ENCODE peak calls at places on chromosomes 4 and X, in five cellular contexts. One of them, this sample, is unnamed.

GRCh38 chrX:1274786-1275185 is 6.2 kb downstream of the CSF2RA start:
- DNase-seq in lower leg skin: no peak
- DNase-seq in fibroblast of lung: no peak
- DNase-seq in stimulated activated effector memory CD8-positive, alpha-beta T cell treated with anti-CD3 and anti-CD28 coated beads, Interleukin-12 subunit alpha, Interleukin-12 subunit beta, amount 100 ng/mL, for 72 hours: no peak
- DNase-seq in activated CD4-positive, alpha-beta T cell treated with anti-CD3 and anti-CD28 coated beads for 36 hours: no peak
- DNase-seq in this sample: no peak

GRCh38 chrX:40912576-40912975 is 172.7 kb upstream of the USP9X start:
- DNase-seq in fibroblast of lung: no peak
- DNase-seq in activated CD4-positive, alpha-beta T cell treated with anti-CD3 and anti-CD28 coated beads for 36 hours: no peak
- DNase-seq in lower leg skin: no peak
- DNase-seq in stimulated activated effector memory CD8-positive, alpha-beta T cell treated with anti-CD3 and anti-CD28 coated beads, Interleukin-12 subunit alpha, Interleukin-12 subunit beta, amount 100 ng/mL, for 72 hours: no peak
- DNase-seq in this sample: no peak

GRCh38 chr4:18593297-18594002 is 571.9 kb upstream of the LCORL start:
- DNase-seq in stimulated activated effector memory CD8-positive, alpha-beta T cell treated with anti-CD3 and anti-CD28 coated beads, Interleukin-12 subunit alpha, Interleukin-12 subunit beta, amount 100 ng/mL, for 72 hours: peak; percentile 55
- DNase-seq in lower leg skin: no peak
- DNase-seq in activated CD4-positive, alpha-beta T cell treated with anti-CD3 and anti-CD28 coated beads for 36 hours: peak; percentile 55
- DNase-seq in fibroblast of lung: peak; percentile 81
- DNase-seq in this sample: peak; percentile 61

GRCh38 chrX:103565752-103566151 is 19.6 kb upstream of the TCEAL4 start:
- DNase-seq in stimulated activated effector memory CD8-positive, alpha-beta T cell treated with anti-CD3 and anti-CD28 coated beads, Interleukin-12 subunit alpha, Interleukin-12 subunit beta, amount 100 ng/mL, for 72 hours: no peak
- DNase-seq in fibroblast of lung: peak; percentile 54
- DNase-seq in lower leg skin: no peak
- DNase-seq in activated CD4-positive, alpha-beta T cell treated with anti-CD3 and anti-CD28 coated beads for 36 hours: no peak
- DNase-seq in this sample: no peak

GRCh38 chr4:156391297-156391653 is 437.6 kb upstream of the CTSO start:
- DNase-seq in fibroblast of lung: no peak
- DNase-seq in lower leg skin: no peak
- DNase-seq in stimulated activated effector memory CD8-positive, alpha-beta T cell treated with anti-CD3 and anti-CD28 coated beads, Interleukin-12 subunit alpha, Interleukin-12 subunit beta, amount 100 ng/mL, for 72 hours: no peak
- DNase-seq in activated CD4-positive, alpha-beta T cell treated with anti-CD3 and anti-CD28 coated beads for 36 hours: no peak
- DNase-seq in this sample: no peak

GRCh38 chrX:145825896-145826295 is 8.3 kb downstream of the SLITRK2 start:
- DNase-seq in lower leg skin: no peak
- DNase-seq in stimulated activated effector memory CD8-positive, alpha-beta T cell treated with anti-CD3 and anti-CD28 coated beads, Interleukin-12 subunit alpha, Interleukin-12 subunit beta, amount 100 ng/mL, for 72 hours: no peak
- DNase-seq in fibroblast of lung: peak; percentile 43
- DNase-seq in activated CD4-positive, alpha-beta T cell treated with anti-CD3 and anti-CD28 coated beads for 36 hours: no peak
- DNase-seq in this sample: peak; percentile 2

GRCh38 chr4:105092356-105092755 is 54.3 kb upstream of the TET2 start:
- DNase-seq in stimulated activated effector memory CD8-positive, alpha-beta T cell treated with anti-CD3 and anti-CD28 coated beads, Interleukin-12 subunit alpha, Interleukin-12 subunit beta, amount 100 ng/mL, for 72 hours: no peak
- DNase-seq in lower leg skin: no peak
- DNase-seq in activated CD4-positive, alpha-beta T cell treated with anti-CD3 and anti-CD28 coated beads for 36 hours: no peak
- DNase-seq in fibroblast of lung: peak; percentile 93
- DNase-seq in this sample: no peak

GRCh38 chrX:153588782-153589446 is 10.0 kb downstream of the CCNQ start:
- DNase-seq in activated CD4-positive, alpha-beta T cell treated with anti-CD3 and anti-CD28 coated beads for 36 hours: no peak
- DNase-seq in stimulated activated effector memory CD8-positive, alpha-beta T cell treated with anti-CD3 and anti-CD28 coated beads, Interleukin-12 subunit alpha, Interleukin-12 subunit beta, amount 100 ng/mL, for 72 hours: no peak
- DNase-seq in fibroblast of lung: no peak
- DNase-seq in lower leg skin: no peak
- DNase-seq in this sample: no peak

GRCh38 chr4:81255524-81255923 is 40.5 kb upstream of the PRKG2 start:
- DNase-seq in stimulated activated effector memory CD8-positive, alpha-beta T cell treated with anti-CD3 and anti-CD28 coated beads, Interleukin-12 subunit alpha, Interleukin-12 subunit beta, amount 100 ng/mL, for 72 hours: no peak
- DNase-seq in lower leg skin: no peak
- DNase-seq in activated CD4-positive, alpha-beta T cell treated with anti-CD3 and anti-CD28 coated beads for 36 hours: no peak
- DNase-seq in fibroblast of lung: peak; percentile 87
- DNase-seq in this sample: no peak

GRCh38 chrX:13085533-13085932 is 41.1 kb upstream of the FAM9C start:
- DNase-seq in fibroblast of lung: no peak
- DNase-seq in stimulated activated effector memory CD8-positive, alpha-beta T cell treated with anti-CD3 and anti-CD28 coated beads, Interleukin-12 subunit alpha, Interleukin-12 subunit beta, amount 100 ng/mL, for 72 hours: peak; percentile 51
- DNase-seq in activated CD4-positive, alpha-beta T cell treated with anti-CD3 and anti-CD28 coated beads for 36 hours: peak; percentile 70
- DNase-seq in lower leg skin: no peak
- DNase-seq in this sample: no peak

GRCh38 chrX:41716217-41716616 is 7.8 kb upstream of the GPR82 start:
- DNase-seq in stimulated activated effector memory CD8-positive, alpha-beta T cell treated with anti-CD3 and anti-CD28 coated beads, Interleukin-12 subunit alpha, Interleukin-12 subunit beta, amount 100 ng/mL, for 72 hours: no peak
- DNase-seq in activated CD4-positive, alpha-beta T cell treated with anti-CD3 and anti-CD28 coated beads for 36 hours: peak; percentile 6
- DNase-seq in lower leg skin: no peak
- DNase-seq in fibroblast of lung: no peak
- DNase-seq in this sample: no peak

GRCh38 chr4:168634276-168634802 is 137.5 kb downstream of the PALLD start:
- DNase-seq in fibroblast of lung: peak; percentile 95
- DNase-seq in activated CD4-positive, alpha-beta T cell treated with anti-CD3 and anti-CD28 coated beads for 36 hours: no peak
- DNase-seq in lower leg skin: peak; percentile 75
- DNase-seq in stimulated activated effector memory CD8-positive, alpha-beta T cell treated with anti-CD3 and anti-CD28 coated beads, Interleukin-12 subunit alpha, Interleukin-12 subunit beta, amount 100 ng/mL, for 72 hours: no peak
- DNase-seq in this sample: no peak

GRCh38 chrX:153920546-153920945 is 5.5 kb downstream of the ARHGAP4 start:
- DNase-seq in activated CD4-positive, alpha-beta T cell treated with anti-CD3 and anti-CD28 coated beads for 36 hours: no peak
- DNase-seq in lower leg skin: no peak
- DNase-seq in fibroblast of lung: no peak
- DNase-seq in stimulated activated effector memory CD8-positive, alpha-beta T cell treated with anti-CD3 and anti-CD28 coated beads, Interleukin-12 subunit alpha, Interleukin-12 subunit beta, amount 100 ng/mL, for 72 hours: no peak
- DNase-seq in this sample: no peak

GRCh38 chrX:101429934-101430333 is 21.9 kb downstream of the HNRNPH2 start:
- DNase-seq in stimulated activated effector memory CD8-positive, alpha-beta T cell treated with anti-CD3 and anti-CD28 coated beads, Interleukin-12 subunit alpha, Interleukin-12 subunit beta, amount 100 ng/mL, for 72 hours: no peak
- DNase-seq in activated CD4-positive, alpha-beta T cell treated with anti-CD3 and anti-CD28 coated beads for 36 hours: no peak
- DNase-seq in fibroblast of lung: peak; percentile 44
- DNase-seq in lower leg skin: no peak
- DNase-seq in this sample: no peak

This sample was measured in Caco-2.